ENCODE peak calls at places on chromosomes 4 and X, in five cellular contexts. M, D, V, I and H are unnamed samples.

GRCh38 chr4:99886146-99886545 is 8.1 kb downstream of the LAMTOR3 start:
- DNase-seq in M (no peak), D (no peak), V (no peak), I (no peak), H (no peak)

GRCh38 chr4:73606465-73606974 is 13.7 kb downstream of the RASSF6 start:
- DNase-seq in M (no peak), D (no peak), V (no peak), I (no peak), H (no peak)

GRCh38 chr4:83212041-83212851 is 72.4 kb downstream of the COQ2 start:
- DNase-seq in M (no peak), D (no peak), V (no peak), I (no peak), H (no peak)

GRCh38 chr4:73446336-73446938 is 10.4 kb downstream of the AFP start:
- DNase-seq in M (no peak), D (peak), V (no peak), I (no peak), H (no peak)

GRCh38 chr4:125314676-125315570 is at the start of gene FAT4:
- DNase-seq in M (peak), D (peak), V (peak), I (peak), H (peak)

GRCh38 chr4:47510506-47511143 is 25.6 kb downstream of the ATP10D start:
- DNase-seq in M (no peak), D (no peak), V (no peak), I (no peak), H (no peak)

GRCh38 chrX:155235891-155236290 is 19.6 kb downstream of the VBP1 start:
- DNase-seq in M (no peak), D (no peak), V (no peak), I (no peak), H (no peak)

GRCh38 chr4:186666750-186667149 is 56.9 kb downstream of the FAT1 start:
- DNase-seq in M (no peak), D (no peak), V (no peak), I (no peak), H (no peak)

GRCh38 chrX:71181558-71181909 is 36.9 kb downstream of the NLGN3 start:
- DNase-seq in M (peak), D (peak), V (no peak), I (peak), H (no peak)

GRCh38 chr4:99473131-99473530 is 37.7 kb upstream of the C4orf17 start:
- DNase-seq in M (no peak), D (no peak), V (no peak), I (no peak), H (no peak)

GRCh38 chrX:137915466-137915865 is 349.5 kb downstream of the ZIC3 start:
- DNase-seq in M (no peak), D (no peak), V (no peak), I (no peak), H (no peak)

GRCh38 chrX:108001218-108001814 is 19.1 kb upstream of the TEX13B start:
- DNase-seq in M (no peak), D (peak), V (no peak), I (no peak), H (no peak)

GRCh38 chr4:159069922-159070321 is 33.0 kb upstream of the RAPGEF2 start:
- DNase-seq in M (no peak), D (no peak), V (no peak), I (no peak), H (no peak)

GRCh38 chrX:3204606-3205005 is 141.8 kb downstream of the MXRA5 start:
- DNase-seq in M (no peak), D (no peak), V (no peak), I (peak), H (no peak)

GRCh38 chrX:107571296-107571998 is 56.9 kb upstream of the PRPS1 start:
- DNase-seq in M (no peak), D (no peak), V (no peak), I (no peak), H (peak)

GRCh38 chrX:13473666-13474516 is 95.5 kb upstream of the EGFL6 start:
- DNase-seq in M (no peak), D (no peak), V (no peak), I (no peak), H (no peak)
- H3K4me3 ChIP-seq in M (no peak), D (no peak), V (no peak), I (peak), H (no peak)

GRCh38 chr4:3437582-3437936 is 4.2 kb upstream of the HGFAC start:
- DNase-seq in M (no peak), D (no peak), V (no peak), I (no peak), H (no peak)

GRCh38 chr4:3437998-3438846 is 3.5 kb upstream of the HGFAC start:
- DNase-seq in M (no peak), D (no peak), V (no peak), I (no peak), H (no peak)

GRCh38 chr4:3436048-3436797 is 5.5 kb upstream of the HGFAC start:
- DNase-seq in M (no peak), D (no peak), V (no peak), I (no peak), H (no peak)

GRCh38 chr4:3435684-3435956 is 6.1 kb upstream of the HGFAC start:
- DNase-seq in M (no peak), D (no peak), V (no peak), I (no peak), H (no peak)

GRCh38 chr4:3436798-3437581 is 4.8 kb upstream of the HGFAC start:
- DNase-seq in M (peak), D (no peak), V (no peak), I (no peak), H (peak)
- TF ChIP-seq POLR2A in M (no peak), D (no peak), V (peak), I (no peak), H (no peak)

DNA sequence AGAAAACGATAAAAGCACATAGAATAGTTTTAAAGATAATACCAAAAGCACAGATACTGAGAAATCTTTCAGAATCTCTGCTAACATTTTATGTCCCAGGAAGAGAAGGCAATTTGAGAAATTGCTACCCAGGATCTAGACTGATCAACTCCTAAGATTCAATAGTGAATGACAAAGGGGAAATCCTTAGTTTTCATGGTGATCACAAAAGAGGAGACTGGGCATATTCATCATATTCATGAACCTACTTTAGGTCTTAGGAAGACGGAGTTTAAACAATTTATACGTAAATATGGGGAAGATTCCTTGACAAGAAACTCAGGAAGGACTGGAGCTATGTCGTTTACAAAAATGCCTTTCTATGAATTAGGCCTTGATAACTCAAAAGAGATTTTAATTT is 87.3 kb downstream of the SHISA3 start:
- DNase-seq in M (no peak), D (no peak), V (no peak), I (no peak), H (no peak)
- H3K4me3 ChIP-seq in M (no peak), D (no peak), V (no peak), I (no peak), H (no peak)

DNA sequence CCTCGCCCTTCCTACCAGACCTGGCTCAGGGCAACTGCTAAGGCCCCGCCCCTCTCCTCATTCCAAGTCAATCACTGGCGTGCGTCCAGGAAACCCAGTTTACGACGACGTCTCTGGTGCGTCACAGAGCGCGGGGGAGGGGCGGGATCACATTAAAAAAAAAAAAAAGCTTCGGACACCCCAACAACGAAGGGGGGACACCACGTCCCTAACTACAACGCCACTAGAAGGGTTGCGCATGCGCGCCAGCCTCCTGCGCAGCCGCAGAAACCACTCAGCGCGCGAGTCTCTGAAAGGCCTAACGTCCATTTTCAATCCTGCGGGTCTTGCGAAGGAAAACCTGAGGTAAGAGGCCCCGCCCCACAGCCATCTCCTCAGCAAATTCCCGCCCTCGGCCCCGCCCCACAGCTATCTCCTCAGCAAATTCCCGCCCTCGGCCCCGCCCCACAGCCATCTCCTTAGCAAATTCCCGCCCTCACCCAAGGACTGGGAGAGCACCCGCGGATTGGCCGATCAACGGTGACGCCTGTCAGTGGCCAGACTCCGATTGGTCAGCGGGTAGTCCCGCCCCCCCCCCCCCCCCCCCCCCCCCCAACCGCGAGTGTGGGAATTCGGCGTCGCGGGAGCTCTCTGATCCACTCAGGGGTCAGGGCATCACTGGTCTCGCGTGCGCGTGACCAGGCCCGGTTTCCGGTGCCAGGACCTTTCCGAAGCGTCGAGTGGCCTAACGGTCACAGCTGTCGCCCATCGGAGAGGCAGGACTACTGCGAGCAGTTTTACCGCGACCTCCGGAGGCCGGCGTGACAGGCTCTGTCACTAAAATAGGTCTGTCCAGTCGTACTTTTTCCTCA is at the start of gene SCML1:
- DNase-seq in M (peak), D (peak), V (peak), I (peak), H (peak)
- TF ChIP-seq POLR2A in M (peak), D (no peak), V (peak), I (peak), H (peak)

GRCh38 chr4:25926473-25926872 is 12.5 kb downstream of the SMIM20 start:
- DNase-seq in M (no peak), D (no peak), V (no peak), I (no peak), H (no peak)

GRCh38 chr4:25927361-25928040 is 13.5 kb downstream of the SMIM20 start:
- DNase-seq in M (no peak), D (no peak), V (no peak), I (no peak), H (no peak)

GRCh38 chr4:25928320-25928955 is 14.4 kb downstream of the SMIM20 start:
- DNase-seq in M (no peak), D (no peak), V (no peak), I (no peak), H (no peak)

GRCh38 chr4:25930722-25931354 is 16.8 kb downstream of the SMIM20 start:
- DNase-seq in M (no peak), D (no peak), V (no peak), I (no peak), H (no peak)

DNA sequence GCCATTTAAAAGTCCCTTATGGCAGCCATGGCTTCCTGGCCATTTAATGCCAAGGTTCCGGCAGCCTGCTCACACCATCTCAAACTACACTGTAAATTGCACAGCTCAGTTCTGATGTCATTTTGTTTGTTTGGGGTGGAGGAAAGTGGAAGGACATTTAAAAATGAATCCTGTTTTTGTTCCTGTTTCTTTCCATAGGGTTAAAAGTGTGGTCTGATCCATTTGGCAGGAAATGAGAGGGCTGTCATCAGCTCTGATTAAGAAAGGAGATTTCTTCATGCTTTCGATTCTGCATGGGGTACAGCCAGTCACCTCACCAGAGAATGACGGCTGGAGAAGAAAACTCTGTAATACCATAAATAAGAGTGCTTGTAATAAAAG is 14.9 kb downstream of the SMIM20 start:
- DNase-seq in M (no peak), D (no peak), V (no peak), I (no peak), H (no peak)
- H3K4me3 ChIP-seq in M (no peak), D (no peak), V (no peak), I (no peak), H (no peak)

GRCh38 chrX:74536142-74537010 is 78.0 kb downstream of the RLIM start:
- DNase-seq in M (peak), D (peak), V (peak), I (peak), H (peak)
- TF ChIP-seq POLR2A in M (no peak), D (no peak), V (peak), I (peak), H (peak)

GRCh38 chrX:151977009-151977408 is 2.5 kb upstream of the GABRE start:
- DNase-seq in M (no peak), D (no peak), V (no peak), I (no peak), H (no peak)

GRCh38 chrX:151973851-151974335 is 583 bp downstream of the GABRE start:
- DNase-seq in M (peak), D (peak), V (no peak), I (peak), H (no peak)

GRCh38 chrX:151975736-151976275 is 1.3 kb upstream of the GABRE start:
- DNase-seq in M (no peak), D (no peak), V (no peak), I (no peak), H (no peak)

GRCh38 chrX:151974336-151975227 is at the start of gene GABRE:
- DNase-seq in M (peak), D (peak), V (no peak), I (peak), H (peak)

DNA sequence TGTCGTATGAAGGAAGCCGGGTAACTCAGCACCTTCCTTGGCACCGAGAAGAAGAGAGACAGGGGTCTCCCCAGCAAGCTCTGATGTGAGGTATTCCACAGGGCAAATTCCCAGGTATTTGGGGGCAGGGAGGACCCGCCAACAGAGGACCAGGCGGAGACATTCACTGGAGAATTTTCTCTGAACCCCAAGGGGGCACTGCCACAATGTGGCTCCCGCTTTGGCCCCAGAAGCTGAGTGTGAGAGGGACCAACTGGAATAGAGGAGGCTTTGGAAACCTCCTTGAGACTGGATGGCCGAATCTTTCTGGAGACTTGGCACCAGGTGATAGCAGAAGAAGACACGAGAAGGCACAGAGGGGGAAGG is 735 bp upstream of the GABRE start:
- DNase-seq in M (no peak), D (peak), V (no peak), I (no peak), H (no peak)
- H3K4me3 ChIP-seq in M (no peak), D (peak), V (no peak), I (no peak), H (no peak)

DNA sequence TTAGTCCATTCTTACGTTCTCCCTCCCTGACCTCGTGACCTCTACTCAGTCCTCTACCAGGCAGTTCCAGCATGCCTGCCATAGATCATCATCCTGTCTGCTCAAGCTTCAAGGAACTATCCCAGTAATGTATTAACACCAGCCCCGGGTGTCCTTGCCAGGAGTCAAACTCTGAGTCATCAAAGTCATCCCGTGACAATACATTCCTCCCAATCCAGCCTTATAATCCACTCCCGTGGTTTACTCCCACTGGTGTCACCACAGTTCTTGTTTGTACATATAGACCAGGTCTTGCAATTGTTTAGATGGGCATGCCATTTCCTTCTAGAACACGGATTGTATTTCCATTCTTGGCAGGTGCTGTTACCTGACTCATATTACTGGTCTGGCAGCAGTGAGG is 68.7 kb upstream of the TAB3 start:
- DNase-seq in M (no peak), D (no peak), V (no peak), I (no peak), H (peak)
- TF ChIP-seq POLR2A in M (no peak), D (no peak), V (no peak), I (no peak), H (no peak)

GRCh38 chr4:71186257-71186565 is 152.6 kb upstream of the SLC4A4 start:
- DNase-seq in M (no peak), D (no peak), V (no peak), I (no peak), H (no peak)

GRCh38 chr4:71188197-71188625 is 150.6 kb upstream of the SLC4A4 start:
- DNase-seq in M (no peak), D (no peak), V (no peak), I (no peak), H (no peak)

GRCh38 chr4:71188951-71189350 is 149.9 kb upstream of the SLC4A4 start:
- DNase-seq in M (no peak), D (no peak), V (no peak), I (no peak), H (no peak)

GRCh38 chr4:71187399-71188196 is 151.2 kb upstream of the SLC4A4 start:
- DNase-seq in M (peak), D (no peak), V (peak), I (no peak), H (no peak)

GRCh38 chr4:71186566-71187398 is 152.0 kb upstream of the SLC4A4 start:
- DNase-seq in M (peak), D (no peak), V (peak), I (peak), H (peak)
- H3K4me3 ChIP-seq in M (peak), D (no peak), V (peak), I (peak), H (peak)